ENCODE peak calls at places on chromosomes 13 and 19, in six cellular contexts. E, D, A, B, Q and L are unnamed samples.

GRCh38 chr13:53783466-53783865 is 754.9 kb downstream of the OLFM4 start:
- DNase-seq in E (no peak), D (peak), A (no peak), B (no peak), Q (no peak), L (no peak)

GRCh38 chr13:77724092-77724491 is 26.6 kb downstream of the SLAIN1 start:
- DNase-seq in E (no peak), D (no peak), A (no peak), B (no peak), Q (no peak), L (no peak)

GRCh38 chr13:27000686-27001085 is 170.9 kb downstream of the USP12 start:
- DNase-seq in E (no peak), D (no peak), A (no peak), B (no peak), Q (no peak), L (no peak)

GRCh38 chr19:5138606-5139594 is 170.0 kb downstream of the KDM4B start:
- DNase-seq in E (peak), D (no peak), A (peak), B (peak), Q (no peak), L (peak)

GRCh38 chr19:33194884-33195710 is 967 bp downstream of the LRP3 start:
- DNase-seq in E (no peak), D (peak), A (peak), B (peak), Q (peak), L (peak)

GRCh38 chr13:24626449-24626848 is 53.8 kb upstream of the ATP12A start:
- DNase-seq in E (peak), D (no peak), A (no peak), B (no peak), Q (no peak), L (no peak)

GRCh38 chr13:91045351-91046034 is 302.0 kb upstream of the MIR17HG start:
- DNase-seq in E (no peak), D (no peak), A (peak), B (peak), Q (peak), L (peak)

GRCh38 chr13:44692173-44692713 is 116.1 kb upstream of the TSC22D1 start:
- DNase-seq in E (no peak), D (no peak), A (no peak), B (peak), Q (peak), L (peak)

GRCh38 chr19:1027953-1028902 is 1.8 kb downstream of the CNN2 start:
- DNase-seq in E (peak), D (peak), A (peak), B (peak), Q (peak), L (peak)